ENCODE peak calls at places on chromosomes 2 and 18, in seven cellular contexts. N is IMR-90, R is GM23248, M is PC-9, G is keratinocyte, U is right lobe of liver, Y is iPS DF 6.9. K is an unnamed sample.
A peak's percentile ranks its signal among the peaks of the same experiment; 100 is the strongest.

GRCh38 chr2:70685771-70686171 is 82.2 kb downstream of the ADD2 start:
- DNase-seq in N (no peak), R (no peak), M (no peak), G (no peak), U (no peak), Y (no peak), K (no peak)

GRCh38 chr2:232204457-232204931 is 174.1 kb upstream of the ALPP start:
- DNase-seq in N (no peak), R (peak; percentile 53), M (no peak), G (no peak), U (peak; percentile 57), Y (no peak), K (no peak)

GRCh38 chr18:39752351-39752750 is 2186.8 kb upstream of the CELF4 start:
- DNase-seq in N (no peak), R (no peak), M (no peak), G (no peak), U (no peak), Y (no peak), K (no peak)

GRCh38 chr2:159201321-159202063 is 85.0 kb downstream of the WDSUB1 start:
- DNase-seq in N (peak; percentile 78), R (peak; percentile 24), M (no peak), G (no peak), U (no peak), Y (no peak), K (no peak)

GRCh38 chr2:128162266-128162665 is 71.3 kb downstream of the UGGT1 start:
- DNase-seq in N (no peak), R (no peak), M (no peak), G (no peak), U (no peak), Y (no peak), K (no peak)

GRCh38 chr2:4895376-4895775 is 796.8 kb upstream of the SOX11 start:
- DNase-seq in N (no peak), R (no peak), M (no peak), G (no peak), U (no peak), Y (no peak), K (no peak)

GRCh38 chr2:96962567-96963203 is 23.7 kb downstream of the FAM178B start:
- DNase-seq in N (no peak), R (no peak), M (no peak), G (no peak), U (peak; percentile 14), Y (no peak), K (no peak)

GRCh38 chr2:68352651-68353386 is 12.3 kb upstream of the PLEK start:
- DNase-seq in N (no peak), R (peak; percentile 65), M (no peak), G (no peak), U (no peak), Y (no peak), K (no peak)

GRCh38 chr18:49565656-49566055 is 3.8 kb downstream of the LIPG start:
- DNase-seq in N (peak; percentile 16), R (peak; percentile 65), M (no peak), G (no peak), U (peak; percentile 76), Y (no peak), K (no peak)

GRCh38 chr18:36284671-36285295 is 12.7 kb upstream of the FHOD3 start:
- DNase-seq in N (peak; percentile 74), R (peak; percentile 77), M (peak; percentile 11), G (no peak), U (no peak), Y (no peak), K (no peak)

GRCh38 chr2:31729442-31730092 is 148.8 kb upstream of the SRD5A2 start:
- DNase-seq in N (peak; percentile 35), R (peak; percentile 69), M (peak; percentile 3), G (peak; percentile 11), U (no peak), Y (peak; percentile 29), K (peak; percentile 14)

GRCh38 chr2:190649035-190649797 is at the start of gene NAB1:
- DNase-seq in N (peak; percentile 44), R (peak; percentile 74), M (peak; percentile 40), G (no peak), U (peak; percentile 75), Y (no peak), K (no peak)
- H3K27ac ChIP-seq in N (peak within 1 kb of the TSS; percentile 94), R (peak within 1 kb of the TSS; percentile 84), M (peak within 1 kb of the TSS; percentile 51), G (peak within 1 kb of the TSS; percentile 85), U (peak within 1 kb of the TSS; percentile 93), Y (no peak within 1 kb of the TSS), K (peak within 1 kb of the TSS; percentile 84)

GRCh38 chr2:121485039-121485438 is 45.6 kb upstream of the RNU4ATAC start:
- DNase-seq in N (peak; percentile 84), R (peak; percentile 91), M (no peak), G (no peak), U (no peak), Y (no peak), K (no peak)
- H3K27ac ChIP-seq in N (peak overlapping the region; percentile 9), R (peak overlapping the region; percentile 87), M (no peak overlapping the region), G (peak overlapping the region; percentile 73), U (no peak overlapping the region), Y (no peak overlapping the region), K (peak overlapping the region; percentile 87)

GRCh38 chr18:12883684-12884520 is at the start of gene PTPN2:
- DNase-seq in N (peak; percentile 95), R (peak; percentile 96), M (peak; percentile 95), G (peak; percentile 84), U (peak; percentile 96), Y (no peak), K (peak; percentile 68)

GRCh38 chr18:12884521-12885323 is 685 bp upstream of the PTPN2 start:
- DNase-seq in N (no peak), R (peak; percentile 49), M (no peak), G (no peak), U (no peak), Y (no peak), K (no peak)

GRCh38 chr18:12886498-12887126 is 2.6 kb upstream of the PTPN2 start:
- DNase-seq in N (no peak), R (peak; percentile 37), M (no peak), G (no peak), U (no peak), Y (no peak), K (no peak)

GRCh38 chr18:12883003-12883683 is 894 bp downstream of the PTPN2 start:
- DNase-seq in N (no peak), R (peak; percentile 72), M (no peak), G (no peak), U (no peak), Y (no peak), K (no peak)

GRCh38 chr18:12885500-12885899 is 1.5 kb upstream of the PTPN2 start:
- DNase-seq in N (no peak), R (no peak), M (no peak), G (no peak), U (no peak), Y (no peak), K (no peak)
- H3K27ac ChIP-seq in N (no peak overlapping the region), R (no peak overlapping the region), M (no peak overlapping the region), G (no peak overlapping the region), U (no peak overlapping the region), Y (no peak overlapping the region), K (no peak overlapping the region)

GRCh38 chr2:1427086-1427485 is 13.8 kb downstream of the TPO start:
- DNase-seq in N (no peak), R (no peak), M (no peak), G (no peak), U (no peak), Y (no peak), K (no peak)
- H3K27ac ChIP-seq in N (no peak overlapping the region), R (no peak overlapping the region), M (no peak overlapping the region), G (no peak overlapping the region), U (no peak overlapping the region), Y (no peak overlapping the region), K (no peak overlapping the region)

GRCh38 chr2:20568501-20569463 is 82.1 kb downstream of the HS1BP3 start:
- DNase-seq in N (no peak), R (peak; percentile 55), M (peak; percentile 48), G (no peak), U (no peak), Y (no peak), K (no peak)
- H3K27ac ChIP-seq in N (no peak overlapping the region), R (no peak overlapping the region), M (peak overlapping the region; percentile 46), G (peak overlapping the region; percentile 74), U (peak overlapping the region; percentile 68), Y (no peak overlapping the region), K (peak overlapping the region; percentile 24)

GRCh38 chr2:187547353-187547979 is 6.8 kb downstream of the TFPI start:
- DNase-seq in N (peak; percentile 97), R (peak; percentile 96), M (peak; percentile 42), G (peak; percentile 52), U (no peak), Y (no peak), K (peak; percentile 60)

GRCh38 chr2:187549193-187549592 is 5.0 kb downstream of the TFPI start:
- DNase-seq in N (no peak), R (no peak), M (no peak), G (no peak), U (no peak), Y (no peak), K (no peak)

GRCh38 chr2:187546762-187547333 is 7.4 kb downstream of the TFPI start:
- DNase-seq in N (no peak), R (peak; percentile 46), M (no peak), G (no peak), U (no peak), Y (no peak), K (no peak)

GRCh38 chr2:187549951-187550555 is 4.2 kb downstream of the TFPI start:
- DNase-seq in N (no peak), R (no peak), M (no peak), G (no peak), U (no peak), Y (no peak), K (no peak)

DNA sequence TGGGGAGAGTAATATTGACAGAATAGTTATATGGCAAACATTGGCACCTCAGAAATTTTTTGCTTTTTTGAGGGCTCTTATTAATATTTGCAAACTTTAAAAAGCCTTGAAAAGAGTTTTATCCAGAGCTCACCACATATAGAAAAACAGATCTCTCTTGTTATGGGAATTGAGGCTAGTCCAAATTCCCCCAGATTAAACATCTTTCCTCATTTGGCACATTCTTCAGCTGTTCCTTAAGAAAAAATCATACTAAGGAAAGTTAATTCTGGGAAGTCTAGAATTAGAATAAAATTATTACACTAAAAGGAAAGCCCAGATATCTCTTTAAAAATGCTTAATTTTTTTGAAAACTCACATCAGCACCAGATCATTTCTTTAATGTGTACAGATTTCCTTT is 5.6 kb downstream of the TFPI start:
- DNase-seq in N (no peak), R (no peak), M (no peak), G (no peak), U (no peak), Y (no peak), K (no peak)
- H3K27ac ChIP-seq in N (peak overlapping the region; percentile 38), R (no peak overlapping the region), M (no peak overlapping the region), G (no peak overlapping the region), U (peak overlapping the region; percentile 97), Y (no peak overlapping the region), K (no peak overlapping the region)